ENCODE peak calls at places on chromosomes 16 and 17, in four cellular contexts. One of them, this sample, is unnamed.

GRCh38 chr16:30535106-30535776 is 583 bp upstream of the ZNF747 start:
- DNase-seq in GM12891: no peak
- DNase-seq in GM12878: no peak
- DNase-seq in K562: no peak
- DNase-seq in this sample: no peak

GRCh38 chr17:3929181-3929580 is 12.9 kb upstream of the P2RX1 start:
- DNase-seq in GM12891: no peak
- DNase-seq in GM12878: no peak
- DNase-seq in K562: no peak
- DNase-seq in this sample: no peak

GRCh38 chr16:46629331-46629843 is 8.2 kb upstream of the SHCBP1 start:
- DNase-seq in GM12891: no peak
- DNase-seq in GM12878: no peak
- DNase-seq in K562: peak
- DNase-seq in this sample: peak

GRCh38 chr16:82456683-82457082 is 170.1 kb upstream of the CDH13 start:
- DNase-seq in GM12891: peak
- DNase-seq in GM12878: no peak
- DNase-seq in K562: peak
- DNase-seq in this sample: peak

GRCh38 chr17:633133-633532 is 81.5 kb downstream of the VPS53 start:
- DNase-seq in GM12891: no peak
- DNase-seq in GM12878: no peak
- DNase-seq in K562: no peak
- DNase-seq in this sample: no peak

GRCh38 chr17:56184650-56185049 is 31.4 kb downstream of the ANKFN1 start:
- DNase-seq in GM12891: no peak
- DNase-seq in GM12878: no peak
- DNase-seq in K562: no peak
- DNase-seq in this sample: no peak

GRCh38 chr17:59154721-59155438 is at the start of gene SKA2:
- DNase-seq in GM12891: peak
- DNase-seq in GM12878: peak
- DNase-seq in K562: peak
- DNase-seq in this sample: peak

GRCh38 chr16:77499373-77500285 is 64.8 kb upstream of the ADAMTS18 start:
- DNase-seq in GM12891: no peak
- DNase-seq in GM12878: no peak
- DNase-seq in K562: no peak
- DNase-seq in this sample: no peak

GRCh38 chr17:68603027-68603426 is 1.9 kb upstream of the FAM20A start:
- DNase-seq in GM12891: no peak
- DNase-seq in GM12878: no peak
- DNase-seq in K562: no peak
- DNase-seq in this sample: peak

GRCh38 chr17:43799047-43799446 is 18.8 kb downstream of the CFAP97D1 start:
- DNase-seq in GM12891: no peak
- DNase-seq in GM12878: no peak
- DNase-seq in K562: no peak
- DNase-seq in this sample: no peak

GRCh38 chr16:17947165-17947564 is 389.4 kb downstream of the NPIPA8 start:
- DNase-seq in GM12891: no peak
- DNase-seq in GM12878: no peak
- DNase-seq in K562: no peak
- DNase-seq in this sample: no peak

GRCh38 chr17:40095944-40096791 is 4.2 kb downstream of the NR1D1 start:
- DNase-seq in GM12891: peak
- DNase-seq in GM12878: peak
- DNase-seq in K562: no peak
- DNase-seq in this sample: no peak

GRCh38 chr17:4162775-4163498 is 19.9 kb downstream of the CYB5D2 start:
- DNase-seq in GM12891: no peak
- DNase-seq in GM12878: no peak
- DNase-seq in K562: no peak
- DNase-seq in this sample: no peak

GRCh38 chr16:75256871-75257343 is 5.5 kb upstream of the BCAR1 start:
- DNase-seq in GM12891: no peak
- DNase-seq in GM12878: no peak
- DNase-seq in K562: no peak
- DNase-seq in this sample: no peak

GRCh38 chr16:86020971-86021370 is 122.0 kb downstream of the IRF8 start:
- DNase-seq in GM12891: no peak
- DNase-seq in GM12878: no peak
- DNase-seq in K562: no peak
- DNase-seq in this sample: no peak

GRCh38 chr17:56165017-56165720 is 11.9 kb downstream of the ANKFN1 start:
- DNase-seq in GM12891: no peak
- DNase-seq in GM12878: no peak
- DNase-seq in K562: no peak
- DNase-seq in this sample: no peak

GRCh38 chr16:81778861-81779539 is at the start of gene PLCG2:
- DNase-seq in GM12891: peak
- DNase-seq in GM12878: no peak
- DNase-seq in K562: peak
- DNase-seq in this sample: peak

GRCh38 chr16:72646615-72647014 is 401.3 kb downstream of the ZFHX3 start:
- DNase-seq in GM12891: no peak
- DNase-seq in GM12878: no peak
- DNase-seq in K562: no peak
- DNase-seq in this sample: no peak

GRCh38 chr16:65634291-65634690 is 512.4 kb upstream of the CDH11 start:
- DNase-seq in GM12891: no peak
- DNase-seq in GM12878: no peak
- DNase-seq in K562: no peak
- DNase-seq in this sample: no peak

GRCh38 chr16:61480250-61480649 is 556.0 kb downstream of the CDH8 start:
- DNase-seq in GM12891: no peak
- DNase-seq in GM12878: no peak
- DNase-seq in K562: no peak
- DNase-seq in this sample: no peak

GRCh38 chr17:47368262-47368661 is 44.5 kb downstream of the EFCAB13 start:
- DNase-seq in GM12891: no peak
- DNase-seq in GM12878: no peak
- DNase-seq in K562: no peak
- DNase-seq in this sample: no peak
- TF ChIP-seq SPI1 in GM12891: no peak
- TF ChIP-seq SPI1 in GM12878: no peak
- TF ChIP-seq SPI1 in K562: no peak
- TF ChIP-seq SPI1 in this sample: no peak

GRCh38 chr17:78185981-78186688 is 717 bp downstream of the TK1 start:
- DNase-seq in GM12891: no peak
- DNase-seq in GM12878: no peak
- DNase-seq in K562: peak
- DNase-seq in this sample: peak
- TF ChIP-seq SPI1 in GM12891: no peak
- TF ChIP-seq SPI1 in GM12878: no peak
- TF ChIP-seq SPI1 in K562: peak
- TF ChIP-seq SPI1 in this sample: no peak

DNA sequence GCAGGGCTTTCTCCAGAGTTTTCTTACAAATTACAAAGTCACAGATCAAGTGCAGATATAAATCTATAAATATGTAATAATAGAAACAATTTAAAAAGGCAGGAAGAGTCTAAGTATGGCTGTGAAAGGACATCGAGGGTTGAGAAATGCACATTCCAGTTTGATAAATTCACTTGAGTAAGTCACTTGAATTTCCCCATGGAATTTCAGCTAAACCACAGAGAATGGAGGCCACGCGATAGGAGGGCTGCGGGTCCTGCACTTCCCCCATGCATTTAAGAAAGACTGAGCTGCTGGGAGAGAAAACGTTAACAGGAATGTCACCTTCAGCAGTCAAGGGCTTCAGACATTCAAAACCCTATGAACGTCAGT is 6.1 kb upstream of the MXRA7 start:
- DNase-seq in GM12891: no peak
- DNase-seq in GM12878: no peak
- DNase-seq in K562: no peak
- DNase-seq in this sample: no peak
- TF ChIP-seq SPI1 in GM12891: no peak
- TF ChIP-seq SPI1 in GM12878: no peak
- TF ChIP-seq SPI1 in K562: no peak
- TF ChIP-seq SPI1 in this sample: peak

GRCh38 chr16:69241911-69242310 is 54.9 kb downstream of the SNTB2 start:
- DNase-seq in GM12891: no peak
- DNase-seq in GM12878: no peak
- DNase-seq in K562: no peak
- DNase-seq in this sample: no peak
- TF ChIP-seq SPI1 in GM12891: no peak
- TF ChIP-seq SPI1 in GM12878: no peak
- TF ChIP-seq SPI1 in K562: no peak
- TF ChIP-seq SPI1 in this sample: no peak

This sample was measured in HL-60.